ENCODE peak calls at places on chromosome 11, in nine cellular contexts. O is Ammon's horn; V is M059J; W is iris pigment epithelial cell; C is NCI-H774; P is adrenal gland; Q is uterus; R is aorta; K is stimulated activated CD4-positive, alpha-beta T cell treated with anti-CD3 and anti-CD28 coated beads, Interleukin-2, amount 100 ng/mL, for 24 hours. F is an unnamed sample.

GRCh38 chr11:117232022-117232878 is at the start of the genes PCSK7 and RNF214:
- DNase-seq in O (peak), V (peak), W (peak), C (peak), P (peak), Q (peak), R (peak), K (peak), F (peak)

GRCh38 chr11:15276616-15277015 is 161.9 kb downstream of the INSC start:
- DNase-seq in O (peak), V (no peak), W (peak), C (peak), P (no peak), Q (no peak), R (no peak), K (no peak), F (peak)

GRCh38 chr11:65016705-65017104 is 2.7 kb downstream of the ARL2 start:
- DNase-seq in O (no peak), V (no peak), W (no peak), C (no peak), P (no peak), Q (no peak), R (no peak), K (no peak), F (no peak)

GRCh38 chr11:94885133-94885532 is 88.2 kb downstream of the CWC15 start:
- DNase-seq in O (no peak), V (peak), W (peak), C (no peak), P (no peak), Q (no peak), R (no peak), K (no peak), F (no peak)

GRCh38 chr11:34044664-34045485 is 6.7 kb upstream of the CAPRIN1 start:
- DNase-seq in O (no peak), V (peak), W (peak), C (no peak), P (no peak), Q (no peak), R (peak), K (no peak), F (no peak)

GRCh38 chr11:97943493-97943892 is 1077.3 kb upstream of the CNTN5 start:
- DNase-seq in O (no peak), V (no peak), W (no peak), C (no peak), P (no peak), Q (no peak), R (no peak), K (no peak), F (no peak)

GRCh38 chr11:86145439-86146156 is 76.7 kb upstream of the PICALM start:
- DNase-seq in O (no peak), V (no peak), W (no peak), C (no peak), P (no peak), Q (no peak), R (no peak), K (no peak), F (no peak)

GRCh38 chr11:134512791-134513538 is 100.9 kb upstream of the B3GAT1 start:
- DNase-seq in O (no peak), V (no peak), W (no peak), C (no peak), P (no peak), Q (no peak), R (no peak), K (no peak), F (no peak)

F was measured in COLO829.